ENCODE peak calls at places on chromosome 14, in ten cellular contexts. One of them, this sample, is unnamed.

GRCh38 chr14:77045570-77045890 is 17.0 kb upstream of the IRF2BPL start:
- DNase-seq in fibroblast of mammary gland: no peak
- DNase-seq in brain microvascular endothelial cell: no peak
- DNase-seq in thoracic aorta: no peak
- DNase-seq in bronchial epithelial cell: no peak
- DNase-seq in heart left ventricle: no peak
- DNase-seq in endodermal cell: no peak
- DNase-seq in BJ: no peak
- DNase-seq in OCI-LY7: no peak
- DNase-seq in stomach: peak
- DNase-seq in this sample: no peak

GRCh38 chr14:105165134-105165704 is 3.4 kb downstream of the JAG2 start:
- DNase-seq in fibroblast of mammary gland: no peak
- DNase-seq in brain microvascular endothelial cell: no peak
- DNase-seq in thoracic aorta: no peak
- DNase-seq in bronchial epithelial cell: no peak
- DNase-seq in heart left ventricle: no peak
- DNase-seq in endodermal cell: no peak
- DNase-seq in BJ: no peak
- DNase-seq in OCI-LY7: peak
- DNase-seq in stomach: no peak
- DNase-seq in this sample: no peak

GRCh38 chr14:104749111-104749649 is 3.8 kb upstream of the SIVA1 start:
- DNase-seq in fibroblast of mammary gland: peak
- DNase-seq in brain microvascular endothelial cell: no peak
- DNase-seq in thoracic aorta: no peak
- DNase-seq in bronchial epithelial cell: peak
- DNase-seq in heart left ventricle: no peak
- DNase-seq in endodermal cell: peak
- DNase-seq in BJ: peak
- DNase-seq in OCI-LY7: peak
- DNase-seq in stomach: no peak
- DNase-seq in this sample: peak

GRCh38 chr14:25887251-25887908 is 710.5 kb downstream of the NOVA1 start:
- DNase-seq in fibroblast of mammary gland: peak
- DNase-seq in brain microvascular endothelial cell: no peak
- DNase-seq in thoracic aorta: no peak
- DNase-seq in bronchial epithelial cell: peak
- DNase-seq in heart left ventricle: no peak
- DNase-seq in endodermal cell: no peak
- DNase-seq in BJ: no peak
- DNase-seq in OCI-LY7: no peak
- DNase-seq in stomach: no peak
- DNase-seq in this sample: no peak

GRCh38 chr14:92877757-92878431 is 45.1 kb upstream of the CHGA start:
- DNase-seq in fibroblast of mammary gland: no peak
- DNase-seq in brain microvascular endothelial cell: no peak
- DNase-seq in thoracic aorta: no peak
- DNase-seq in bronchial epithelial cell: no peak
- DNase-seq in heart left ventricle: peak
- DNase-seq in endodermal cell: peak
- DNase-seq in BJ: no peak
- DNase-seq in OCI-LY7: no peak
- DNase-seq in stomach: no peak
- DNase-seq in this sample: no peak

GRCh38 chr14:92443741-92444140 is 69.8 kb upstream of the RIN3 start:
- DNase-seq in fibroblast of mammary gland: no peak
- DNase-seq in brain microvascular endothelial cell: no peak
- DNase-seq in thoracic aorta: no peak
- DNase-seq in bronchial epithelial cell: no peak
- DNase-seq in heart left ventricle: no peak
- DNase-seq in endodermal cell: no peak
- DNase-seq in BJ: no peak
- DNase-seq in OCI-LY7: no peak
- DNase-seq in stomach: no peak
- DNase-seq in this sample: no peak

GRCh38 chr14:53190938-53191337 is 37.8 kb upstream of the DDHD1 start:
- DNase-seq in fibroblast of mammary gland: peak
- DNase-seq in brain microvascular endothelial cell: no peak
- DNase-seq in thoracic aorta: no peak
- DNase-seq in bronchial epithelial cell: peak
- DNase-seq in heart left ventricle: no peak
- DNase-seq in endodermal cell: no peak
- DNase-seq in BJ: no peak
- DNase-seq in OCI-LY7: no peak
- DNase-seq in stomach: no peak
- DNase-seq in this sample: no peak

GRCh38 chr14:95562892-95563685 is 28.2 kb downstream of the GLRX5 start:
- DNase-seq in fibroblast of mammary gland: peak
- DNase-seq in brain microvascular endothelial cell: peak
- DNase-seq in thoracic aorta: no peak
- DNase-seq in bronchial epithelial cell: peak
- DNase-seq in heart left ventricle: no peak
- DNase-seq in endodermal cell: peak
- DNase-seq in BJ: no peak
- DNase-seq in OCI-LY7: no peak
- DNase-seq in stomach: peak
- DNase-seq in this sample: no peak

GRCh38 chr14:105364100-105364708 is 34.1 kb upstream of the TEX22 start:
- DNase-seq in fibroblast of mammary gland: peak
- DNase-seq in brain microvascular endothelial cell: peak
- DNase-seq in thoracic aorta: no peak
- DNase-seq in bronchial epithelial cell: peak
- DNase-seq in heart left ventricle: no peak
- DNase-seq in endodermal cell: no peak
- DNase-seq in BJ: peak
- DNase-seq in OCI-LY7: no peak
- DNase-seq in stomach: peak
- DNase-seq in this sample: no peak

GRCh38 chr14:80356413-80356812 is 145.1 kb upstream of the DIO2 start:
- DNase-seq in fibroblast of mammary gland: peak
- DNase-seq in brain microvascular endothelial cell: peak
- DNase-seq in thoracic aorta: no peak
- DNase-seq in bronchial epithelial cell: no peak
- DNase-seq in heart left ventricle: no peak
- DNase-seq in endodermal cell: peak
- DNase-seq in BJ: no peak
- DNase-seq in OCI-LY7: peak
- DNase-seq in stomach: no peak
- DNase-seq in this sample: no peak

GRCh38 chr14:104865631-104866441 is 768 bp downstream of the CEP170B start:
- DNase-seq in fibroblast of mammary gland: peak
- DNase-seq in brain microvascular endothelial cell: peak
- DNase-seq in thoracic aorta: no peak
- DNase-seq in bronchial epithelial cell: peak
- DNase-seq in heart left ventricle: peak
- DNase-seq in endodermal cell: peak
- DNase-seq in BJ: peak
- DNase-seq in OCI-LY7: no peak
- DNase-seq in stomach: peak
- DNase-seq in this sample: peak

GRCh38 chr14:63770187-63770807 is 42.4 kb upstream of the SGPP1 start:
- DNase-seq in fibroblast of mammary gland: peak
- DNase-seq in brain microvascular endothelial cell: peak
- DNase-seq in thoracic aorta: no peak
- DNase-seq in bronchial epithelial cell: peak
- DNase-seq in heart left ventricle: peak
- DNase-seq in endodermal cell: peak
- DNase-seq in BJ: peak
- DNase-seq in OCI-LY7: peak
- DNase-seq in stomach: peak
- DNase-seq in this sample: peak

GRCh38 chr14:90275820-90276219 is 19.5 kb downstream of the PSMC1 start:
- DNase-seq in fibroblast of mammary gland: peak
- DNase-seq in brain microvascular endothelial cell: peak
- DNase-seq in thoracic aorta: no peak
- DNase-seq in bronchial epithelial cell: no peak
- DNase-seq in heart left ventricle: no peak
- DNase-seq in endodermal cell: no peak
- DNase-seq in BJ: no peak
- DNase-seq in OCI-LY7: no peak
- DNase-seq in stomach: no peak
- DNase-seq in this sample: no peak

GRCh38 chr14:58732387-58732786 is 94.6 kb downstream of the DACT1 start:
- DNase-seq in fibroblast of mammary gland: no peak
- DNase-seq in brain microvascular endothelial cell: no peak
- DNase-seq in thoracic aorta: no peak
- DNase-seq in bronchial epithelial cell: peak
- DNase-seq in heart left ventricle: no peak
- DNase-seq in endodermal cell: no peak
- DNase-seq in BJ: no peak
- DNase-seq in OCI-LY7: no peak
- DNase-seq in stomach: no peak
- DNase-seq in this sample: no peak

GRCh38 chr14:58736606-58737005 is 98.8 kb downstream of the DACT1 start:
- DNase-seq in fibroblast of mammary gland: peak
- DNase-seq in brain microvascular endothelial cell: no peak
- DNase-seq in thoracic aorta: no peak
- DNase-seq in bronchial epithelial cell: no peak
- DNase-seq in heart left ventricle: no peak
- DNase-seq in endodermal cell: no peak
- DNase-seq in BJ: no peak
- DNase-seq in OCI-LY7: no peak
- DNase-seq in stomach: no peak
- DNase-seq in this sample: no peak

GRCh38 chr14:58733451-58734208 is 95.9 kb downstream of the DACT1 start:
- DNase-seq in fibroblast of mammary gland: peak
- DNase-seq in brain microvascular endothelial cell: no peak
- DNase-seq in thoracic aorta: no peak
- DNase-seq in bronchial epithelial cell: no peak
- DNase-seq in heart left ventricle: no peak
- DNase-seq in endodermal cell: no peak
- DNase-seq in BJ: no peak
- DNase-seq in OCI-LY7: no peak
- DNase-seq in stomach: no peak
- DNase-seq in this sample: no peak

GRCh38 chr14:58730793-58731464 is 93.2 kb downstream of the DACT1 start:
- DNase-seq in fibroblast of mammary gland: peak
- DNase-seq in brain microvascular endothelial cell: no peak
- DNase-seq in thoracic aorta: no peak
- DNase-seq in bronchial epithelial cell: peak
- DNase-seq in heart left ventricle: no peak
- DNase-seq in endodermal cell: no peak
- DNase-seq in BJ: peak
- DNase-seq in OCI-LY7: no peak
- DNase-seq in stomach: no peak
- DNase-seq in this sample: peak

GRCh38 chr14:58731465-58732330 is 93.9 kb downstream of the DACT1 start:
- DNase-seq in fibroblast of mammary gland: peak
- DNase-seq in brain microvascular endothelial cell: peak
- DNase-seq in thoracic aorta: no peak
- DNase-seq in bronchial epithelial cell: peak
- DNase-seq in heart left ventricle: no peak
- DNase-seq in endodermal cell: no peak
- DNase-seq in BJ: peak
- DNase-seq in OCI-LY7: no peak
- DNase-seq in stomach: no peak
- DNase-seq in this sample: peak
- H3K4me3 ChIP-seq in fibroblast of mammary gland: no peak
- H3K4me3 ChIP-seq in brain microvascular endothelial cell: no peak
- H3K4me3 ChIP-seq in thoracic aorta: peak
- H3K4me3 ChIP-seq in bronchial epithelial cell: no peak
- H3K4me3 ChIP-seq in heart left ventricle: no peak
- H3K4me3 ChIP-seq in endodermal cell: no peak
- H3K4me3 ChIP-seq in BJ: no peak
- H3K4me3 ChIP-seq in OCI-LY7: no peak
- H3K4me3 ChIP-seq in stomach: no peak
- H3K4me3 ChIP-seq in this sample: no peak

GRCh38 chr14:100103261-100104005 is 38.2 kb downstream of the EVL start:
- DNase-seq in fibroblast of mammary gland: peak
- DNase-seq in brain microvascular endothelial cell: no peak
- DNase-seq in thoracic aorta: no peak
- DNase-seq in bronchial epithelial cell: no peak
- DNase-seq in heart left ventricle: peak
- DNase-seq in endodermal cell: no peak
- DNase-seq in BJ: no peak
- DNase-seq in OCI-LY7: no peak
- DNase-seq in stomach: no peak
- DNase-seq in this sample: no peak

GRCh38 chr14:100104006-100104352 is 38.8 kb downstream of the EVL start:
- DNase-seq in fibroblast of mammary gland: no peak
- DNase-seq in brain microvascular endothelial cell: no peak
- DNase-seq in thoracic aorta: no peak
- DNase-seq in bronchial epithelial cell: no peak
- DNase-seq in heart left ventricle: no peak
- DNase-seq in endodermal cell: no peak
- DNase-seq in BJ: no peak
- DNase-seq in OCI-LY7: no peak
- DNase-seq in stomach: no peak
- DNase-seq in this sample: no peak

GRCh38 chr14:100106260-100106659 is 41.0 kb downstream of the EVL start:
- DNase-seq in fibroblast of mammary gland: no peak
- DNase-seq in brain microvascular endothelial cell: no peak
- DNase-seq in thoracic aorta: no peak
- DNase-seq in bronchial epithelial cell: no peak
- DNase-seq in heart left ventricle: no peak
- DNase-seq in endodermal cell: no peak
- DNase-seq in BJ: no peak
- DNase-seq in OCI-LY7: no peak
- DNase-seq in stomach: no peak
- DNase-seq in this sample: no peak

GRCh38 chr14:100105357-100106169 is 40.3 kb downstream of the EVL start:
- DNase-seq in fibroblast of mammary gland: no peak
- DNase-seq in brain microvascular endothelial cell: no peak
- DNase-seq in thoracic aorta: no peak
- DNase-seq in bronchial epithelial cell: no peak
- DNase-seq in heart left ventricle: no peak
- DNase-seq in endodermal cell: no peak
- DNase-seq in BJ: no peak
- DNase-seq in OCI-LY7: no peak
- DNase-seq in stomach: no peak
- DNase-seq in this sample: no peak

GRCh38 chr14:100104523-100105300 is 39.5 kb downstream of the EVL start:
- DNase-seq in fibroblast of mammary gland: peak
- DNase-seq in brain microvascular endothelial cell: peak
- DNase-seq in thoracic aorta: no peak
- DNase-seq in bronchial epithelial cell: peak
- DNase-seq in heart left ventricle: no peak
- DNase-seq in endodermal cell: no peak
- DNase-seq in BJ: peak
- DNase-seq in OCI-LY7: no peak
- DNase-seq in stomach: no peak
- DNase-seq in this sample: peak
- TF ChIP-seq CTCF in fibroblast of mammary gland: no peak
- TF ChIP-seq CTCF in brain microvascular endothelial cell: peak
- TF ChIP-seq CTCF in thoracic aorta: no peak
- TF ChIP-seq CTCF in bronchial epithelial cell: no peak
- TF ChIP-seq CTCF in heart left ventricle: no peak
- TF ChIP-seq CTCF in endodermal cell: peak
- TF ChIP-seq CTCF in BJ: no peak
- TF ChIP-seq CTCF in OCI-LY7: peak
- TF ChIP-seq CTCF in stomach: no peak
- TF ChIP-seq CTCF in this sample: peak

GRCh38 chr14:69932391-69932790 is 53.2 kb downstream of the SMOC1 start:
- DNase-seq in fibroblast of mammary gland: no peak
- DNase-seq in brain microvascular endothelial cell: no peak
- DNase-seq in thoracic aorta: no peak
- DNase-seq in bronchial epithelial cell: no peak
- DNase-seq in heart left ventricle: no peak
- DNase-seq in endodermal cell: no peak
- DNase-seq in BJ: no peak
- DNase-seq in OCI-LY7: no peak
- DNase-seq in stomach: no peak
- DNase-seq in this sample: no peak
- H3K4me3 ChIP-seq in fibroblast of mammary gland: no peak
- H3K4me3 ChIP-seq in brain microvascular endothelial cell: no peak
- H3K4me3 ChIP-seq in thoracic aorta: no peak
- H3K4me3 ChIP-seq in bronchial epithelial cell: no peak
- H3K4me3 ChIP-seq in heart left ventricle: no peak
- H3K4me3 ChIP-seq in endodermal cell: no peak
- H3K4me3 ChIP-seq in BJ: no peak
- H3K4me3 ChIP-seq in OCI-LY7: no peak
- H3K4me3 ChIP-seq in stomach: no peak
- H3K4me3 ChIP-seq in this sample: no peak

GRCh38 chr14:59123975-59124374 is 64.5 kb upstream of the DAAM1 start:
- DNase-seq in fibroblast of mammary gland: peak
- DNase-seq in brain microvascular endothelial cell: no peak
- DNase-seq in thoracic aorta: no peak
- DNase-seq in bronchial epithelial cell: peak
- DNase-seq in heart left ventricle: no peak
- DNase-seq in endodermal cell: no peak
- DNase-seq in BJ: no peak
- DNase-seq in OCI-LY7: peak
- DNase-seq in stomach: no peak
- DNase-seq in this sample: no peak
- TF ChIP-seq CTCF in fibroblast of mammary gland: peak
- TF ChIP-seq CTCF in brain microvascular endothelial cell: peak
- TF ChIP-seq CTCF in thoracic aorta: no peak
- TF ChIP-seq CTCF in bronchial epithelial cell: no peak
- TF ChIP-seq CTCF in heart left ventricle: peak
- TF ChIP-seq CTCF in endodermal cell: peak
- TF ChIP-seq CTCF in BJ: peak
- TF ChIP-seq CTCF in OCI-LY7: peak
- TF ChIP-seq CTCF in stomach: no peak
- TF ChIP-seq CTCF in this sample: peak

This sample was measured in AG09309.